ENCODE peak calls at places on chromosomes 2 and 18, in seven cellular contexts. One of them, this sample, is unnamed.

GRCh38 chr18:59142274-59142673 is 2.6 kb downstream of the SEC11C start:
- ATAC-seq in Right ventricle myocardium superior: no peak
- ATAC-seq in naive thymus-derived CD8-positive, alpha-beta T cell: no peak
- ATAC-seq in left ventricle myocardium superior: no peak
- ATAC-seq in upper lobe of right lung: no peak
- ATAC-seq in IMR-90: no peak
- ATAC-seq in left lung: no peak
- ATAC-seq in this sample: peak

GRCh38 chr2:199441759-199442158 is 16.0 kb downstream of the SATB2 start:
- ATAC-seq in IMR-90: no peak
- ATAC-seq in naive thymus-derived CD8-positive, alpha-beta T cell: no peak
- ATAC-seq in left ventricle myocardium superior: no peak
- ATAC-seq in upper lobe of right lung: no peak
- ATAC-seq in left lung: no peak
- ATAC-seq in Right ventricle myocardium superior: no peak
- ATAC-seq in this sample: no peak

GRCh38 chr2:223007531-223007930 is 44.5 kb upstream of the KCNE4 start:
- ATAC-seq in IMR-90: peak
- ATAC-seq in naive thymus-derived CD8-positive, alpha-beta T cell: no peak
- ATAC-seq in left lung: no peak
- ATAC-seq in Right ventricle myocardium superior: no peak
- ATAC-seq in upper lobe of right lung: no peak
- ATAC-seq in left ventricle myocardium superior: no peak
- ATAC-seq in this sample: no peak

GRCh38 chr2:112614201-112614840 is 29.9 kb downstream of the CHCHD5 start:
- ATAC-seq in naive thymus-derived CD8-positive, alpha-beta T cell: no peak
- ATAC-seq in IMR-90: peak
- ATAC-seq in left lung: no peak
- ATAC-seq in left ventricle myocardium superior: no peak
- ATAC-seq in upper lobe of right lung: no peak
- ATAC-seq in Right ventricle myocardium superior: no peak
- ATAC-seq in this sample: no peak

GRCh38 chr2:60844105-60844504 is 37.3 kb upstream of the REL start:
- ATAC-seq in Right ventricle myocardium superior: no peak
- ATAC-seq in left lung: no peak
- ATAC-seq in IMR-90: no peak
- ATAC-seq in upper lobe of right lung: no peak
- ATAC-seq in naive thymus-derived CD8-positive, alpha-beta T cell: no peak
- ATAC-seq in left ventricle myocardium superior: no peak
- ATAC-seq in this sample: peak

GRCh38 chr2:233830111-233830760 is 24.1 kb downstream of the HJURP start:
- ATAC-seq in upper lobe of right lung: peak
- ATAC-seq in IMR-90: no peak
- ATAC-seq in left ventricle myocardium superior: no peak
- ATAC-seq in Right ventricle myocardium superior: no peak
- ATAC-seq in left lung: no peak
- ATAC-seq in naive thymus-derived CD8-positive, alpha-beta T cell: no peak
- ATAC-seq in this sample: no peak

GRCh38 chr2:97991081-97991856 is 4.5 kb downstream of the TMEM131 start:
- ATAC-seq in left ventricle myocardium superior: no peak
- ATAC-seq in Right ventricle myocardium superior: no peak
- ATAC-seq in IMR-90: no peak
- ATAC-seq in left lung: no peak
- ATAC-seq in naive thymus-derived CD8-positive, alpha-beta T cell: no peak
- ATAC-seq in upper lobe of right lung: no peak
- ATAC-seq in this sample: no peak

GRCh38 chr2:833180-833579 is 117.5 kb upstream of the SNTG2 start:
- ATAC-seq in IMR-90: no peak
- ATAC-seq in left ventricle myocardium superior: no peak
- ATAC-seq in left lung: no peak
- ATAC-seq in Right ventricle myocardium superior: no peak
- ATAC-seq in naive thymus-derived CD8-positive, alpha-beta T cell: no peak
- ATAC-seq in upper lobe of right lung: no peak
- ATAC-seq in this sample: peak

GRCh38 chr2:229083606-229084349 is 187.3 kb downstream of the PID1 start:
- ATAC-seq in upper lobe of right lung: peak
- ATAC-seq in Right ventricle myocardium superior: peak
- ATAC-seq in naive thymus-derived CD8-positive, alpha-beta T cell: no peak
- ATAC-seq in left ventricle myocardium superior: peak
- ATAC-seq in left lung: peak
- ATAC-seq in IMR-90: no peak
- ATAC-seq in this sample: no peak

GRCh38 chr2:88077076-88077475 is 9.5 kb downstream of the SMYD1 start:
- ATAC-seq in IMR-90: no peak
- ATAC-seq in left lung: no peak
- ATAC-seq in upper lobe of right lung: no peak
- ATAC-seq in naive thymus-derived CD8-positive, alpha-beta T cell: no peak
- ATAC-seq in Right ventricle myocardium superior: peak
- ATAC-seq in left ventricle myocardium superior: peak
- ATAC-seq in this sample: no peak

GRCh38 chr2:47899915-47900314 is 6.4 kb downstream of the FBXO11 start:
- ATAC-seq in left ventricle myocardium superior: no peak
- ATAC-seq in IMR-90: no peak
- ATAC-seq in naive thymus-derived CD8-positive, alpha-beta T cell: no peak
- ATAC-seq in upper lobe of right lung: peak
- ATAC-seq in left lung: peak
- ATAC-seq in Right ventricle myocardium superior: no peak
- ATAC-seq in this sample: peak

GRCh38 chr2:59734743-59735142 is 818.7 kb downstream of the BCL11A start:
- ATAC-seq in left lung: no peak
- ATAC-seq in IMR-90: no peak
- ATAC-seq in upper lobe of right lung: peak
- ATAC-seq in Right ventricle myocardium superior: peak
- ATAC-seq in left ventricle myocardium superior: peak
- ATAC-seq in naive thymus-derived CD8-positive, alpha-beta T cell: no peak
- ATAC-seq in this sample: no peak

GRCh38 chr18:5175378-5175777 is 21.7 kb downstream of the AKAIN1 start:
- ATAC-seq in left ventricle myocardium superior: no peak
- ATAC-seq in naive thymus-derived CD8-positive, alpha-beta T cell: no peak
- ATAC-seq in upper lobe of right lung: peak
- ATAC-seq in IMR-90: no peak
- ATAC-seq in left lung: no peak
- ATAC-seq in Right ventricle myocardium superior: no peak
- ATAC-seq in this sample: no peak

GRCh38 chr2:96596596-96596995 is 41.5 kb downstream of the KANSL3 start:
- ATAC-seq in left lung: no peak
- ATAC-seq in Right ventricle myocardium superior: peak
- ATAC-seq in upper lobe of right lung: no peak
- ATAC-seq in IMR-90: no peak
- ATAC-seq in left ventricle myocardium superior: peak
- ATAC-seq in naive thymus-derived CD8-positive, alpha-beta T cell: no peak
- ATAC-seq in this sample: peak

GRCh38 chr2:70396589-70396988 is 94.7 kb upstream of the FAM136A start:
- ATAC-seq in IMR-90: no peak
- ATAC-seq in naive thymus-derived CD8-positive, alpha-beta T cell: no peak
- ATAC-seq in left lung: no peak
- ATAC-seq in Right ventricle myocardium superior: no peak
- ATAC-seq in left ventricle myocardium superior: no peak
- ATAC-seq in upper lobe of right lung: no peak
- ATAC-seq in this sample: no peak

GRCh38 chr2:20334645-20335203 is 15.9 kb downstream of the PUM2 start:
- ATAC-seq in upper lobe of right lung: no peak
- ATAC-seq in IMR-90: peak
- ATAC-seq in left ventricle myocardium superior: peak
- ATAC-seq in naive thymus-derived CD8-positive, alpha-beta T cell: peak
- ATAC-seq in Right ventricle myocardium superior: peak
- ATAC-seq in left lung: peak
- ATAC-seq in this sample: no peak

GRCh38 chr2:205984381-205984780 is 101.6 kb downstream of the INO80D start:
- ATAC-seq in naive thymus-derived CD8-positive, alpha-beta T cell: no peak
- ATAC-seq in left lung: no peak
- ATAC-seq in upper lobe of right lung: no peak
- ATAC-seq in Right ventricle myocardium superior: no peak
- ATAC-seq in left ventricle myocardium superior: no peak
- ATAC-seq in IMR-90: no peak
- ATAC-seq in this sample: peak

GRCh38 chr2:239846789-239847676 is 178.1 kb downstream of the NDUFA10 start:
- ATAC-seq in Right ventricle myocardium superior: no peak
- ATAC-seq in naive thymus-derived CD8-positive, alpha-beta T cell: no peak
- ATAC-seq in left ventricle myocardium superior: no peak
- ATAC-seq in upper lobe of right lung: no peak
- ATAC-seq in IMR-90: no peak
- ATAC-seq in left lung: no peak
- ATAC-seq in this sample: no peak

GRCh38 chr2:160388464-160389263 is 104.9 kb downstream of the RBMS1 start:
- ATAC-seq in left ventricle myocardium superior: peak
- ATAC-seq in IMR-90: no peak
- ATAC-seq in naive thymus-derived CD8-positive, alpha-beta T cell: peak
- ATAC-seq in upper lobe of right lung: peak
- ATAC-seq in left lung: peak
- ATAC-seq in Right ventricle myocardium superior: peak
- ATAC-seq in this sample: peak

GRCh38 chr2:143139835-143140393 is 10.7 kb downstream of the ARHGAP15 start:
- ATAC-seq in upper lobe of right lung: no peak
- ATAC-seq in Right ventricle myocardium superior: no peak
- ATAC-seq in IMR-90: no peak
- ATAC-seq in left lung: no peak
- ATAC-seq in left ventricle myocardium superior: no peak
- ATAC-seq in naive thymus-derived CD8-positive, alpha-beta T cell: peak
- ATAC-seq in this sample: peak

GRCh38 chr2:42835577-42836371 is 43.4 kb upstream of the HAAO start:
- ATAC-seq in upper lobe of right lung: peak
- ATAC-seq in IMR-90: peak
- ATAC-seq in left lung: peak
- ATAC-seq in Right ventricle myocardium superior: peak
- ATAC-seq in left ventricle myocardium superior: peak
- ATAC-seq in naive thymus-derived CD8-positive, alpha-beta T cell: no peak
- ATAC-seq in this sample: no peak

GRCh38 chr2:68521037-68521436 is 53.7 kb downstream of the APLF start:
- ATAC-seq in left ventricle myocardium superior: no peak
- ATAC-seq in naive thymus-derived CD8-positive, alpha-beta T cell: no peak
- ATAC-seq in IMR-90: no peak
- ATAC-seq in upper lobe of right lung: no peak
- ATAC-seq in Right ventricle myocardium superior: no peak
- ATAC-seq in left lung: no peak
- ATAC-seq in this sample: peak

GRCh38 chr2:28250006-28250405 is 142.7 kb upstream of the FOSL2 start:
- ATAC-seq in naive thymus-derived CD8-positive, alpha-beta T cell: no peak
- ATAC-seq in upper lobe of right lung: no peak
- ATAC-seq in IMR-90: peak
- ATAC-seq in left lung: no peak
- ATAC-seq in Right ventricle myocardium superior: no peak
- ATAC-seq in left ventricle myocardium superior: no peak
- ATAC-seq in this sample: no peak

GRCh38 chr2:226274143-226274542 is 525.5 kb downstream of the IRS1 start:
- ATAC-seq in IMR-90: no peak
- ATAC-seq in left ventricle myocardium superior: no peak
- ATAC-seq in Right ventricle myocardium superior: no peak
- ATAC-seq in naive thymus-derived CD8-positive, alpha-beta T cell: no peak
- ATAC-seq in upper lobe of right lung: no peak
- ATAC-seq in left lung: no peak
- ATAC-seq in this sample: no peak